ENCODE peak calls at places on chromosomes 12 and 14, in five cellular contexts. H, T, I, J and Q are unnamed samples.

GRCh38 chr12:55935742-55936151 is 4.8 kb downstream of the DGKA start:
- DNase-seq in T (no peak), I (no peak), H (peak), J (peak), Q (peak)

GRCh38 chr12:117897379-117898161 is 71.2 kb downstream of the KSR2 start:
- DNase-seq in J (no peak), T (no peak), H (no peak), I (no peak), Q (no peak)

GRCh38 chr14:105087308-105087962 is 22.2 kb upstream of the GPR132 start:
- DNase-seq in H (no peak), T (peak), J (peak), I (peak), Q (peak)

GRCh38 chr14:32307881-32308582 is 21.1 kb upstream of the AKAP6 start:
- DNase-seq in I (peak), H (no peak), T (peak), J (no peak), Q (no peak)

GRCh38 chr14:26597136-26598080 is at the start of gene NOVA1:
- DNase-seq in J (peak), T (no peak), I (peak), H (peak), Q (peak)

GRCh38 chr14:49975286-49975685 is 82.4 kb downstream of the ARF6 start:
- DNase-seq in T (no peak), I (no peak), J (peak), H (no peak), Q (no peak)

GRCh38 chr12:15044461-15044860 is 71.6 kb downstream of the PDE6H start:
- DNase-seq in J (peak), I (no peak), T (no peak), H (no peak), Q (no peak)

GRCh38 chr12:48454675-48455074 is 17.7 kb upstream of the ANP32D start:
- DNase-seq in T (no peak), H (no peak), J (no peak), I (no peak), Q (no peak)

GRCh38 chr12:11746940-11747716 is 97.7 kb downstream of the ETV6 start:
- DNase-seq in H (no peak), I (no peak), T (no peak), J (no peak), Q (no peak)

GRCh38 chr12:11753151-11753501 is 103.7 kb downstream of the ETV6 start:
- DNase-seq in J (no peak), T (no peak), I (no peak), H (no peak), Q (no peak)

GRCh38 chr12:11752403-11753150 is 103.1 kb downstream of the ETV6 start:
- DNase-seq in J (no peak), I (no peak), T (no peak), H (no peak), Q (no peak)

GRCh38 chr12:11747969-11748368 is 98.5 kb downstream of the ETV6 start:
- DNase-seq in J (no peak), H (no peak), T (no peak), I (no peak), Q (no peak)

GRCh38 chr12:11749943-11750690 is 100.6 kb downstream of the ETV6 start:
- DNase-seq in J (no peak), I (no peak), H (no peak), T (no peak), Q (no peak)
- TF ChIP-seq POLR2A in J (no peak), I (no peak), H (no peak), T (no peak), Q (no peak)

GRCh38 chr12:24846689-24847088 is 102.2 kb downstream of the BCAT1 start:
- DNase-seq in T (no peak), I (no peak), J (no peak), H (no peak), Q (no peak)
- TF ChIP-seq CTCF in T (no peak), I (no peak), J (no peak), H (no peak), Q (no peak)

GRCh38 chr12:233615-233968 is 19.6 kb upstream of the SLC6A12 start:
- DNase-seq in I (no peak), T (no peak), J (no peak), H (peak), Q (no peak)

GRCh38 chr12:236445-236844 is 22.5 kb upstream of the SLC6A12 start:
- DNase-seq in J (peak), H (no peak), I (no peak), T (no peak), Q (no peak)

GRCh38 chr12:237026-237815 is 23.3 kb upstream of the SLC6A12 start:
- DNase-seq in I (peak), T (no peak), H (no peak), J (peak), Q (no peak)

GRCh38 chr12:232731-233614 is 19.0 kb upstream of the SLC6A12 start:
- DNase-seq in H (peak), T (no peak), J (no peak), I (no peak), Q (no peak)

DNA sequence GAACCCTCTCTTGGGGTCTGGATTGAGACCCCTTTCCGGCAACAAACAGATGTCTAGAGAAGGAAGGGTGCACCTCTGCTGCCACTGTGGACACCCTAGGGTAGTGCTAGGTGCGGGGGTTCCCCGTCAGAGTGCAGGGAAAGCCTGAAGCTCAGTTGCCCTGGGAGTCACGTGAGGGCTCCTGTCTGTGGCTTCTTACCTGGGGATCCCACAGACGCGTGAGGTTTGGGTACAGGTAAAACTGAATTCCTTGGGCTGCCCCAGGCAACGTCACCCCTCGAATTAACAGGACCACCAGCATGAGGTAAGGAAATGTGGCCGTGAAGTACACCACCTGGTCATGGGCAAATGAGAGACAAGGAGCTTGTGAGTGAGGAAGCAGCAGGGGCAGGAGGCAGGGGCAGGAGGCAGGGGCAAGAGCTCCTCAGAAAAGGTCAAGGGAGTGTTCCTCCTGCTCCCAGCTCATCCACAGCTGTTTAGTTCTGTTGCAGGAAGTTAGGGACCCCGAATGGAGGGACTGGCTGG is 21.0 kb upstream of the SLC6A12 start:
- DNase-seq in T (no peak), J (peak), H (no peak), I (no peak), Q (no peak)
- TF ChIP-seq POLR2A in T (no peak), J (no peak), H (no peak), I (no peak), Q (no peak)

DNA sequence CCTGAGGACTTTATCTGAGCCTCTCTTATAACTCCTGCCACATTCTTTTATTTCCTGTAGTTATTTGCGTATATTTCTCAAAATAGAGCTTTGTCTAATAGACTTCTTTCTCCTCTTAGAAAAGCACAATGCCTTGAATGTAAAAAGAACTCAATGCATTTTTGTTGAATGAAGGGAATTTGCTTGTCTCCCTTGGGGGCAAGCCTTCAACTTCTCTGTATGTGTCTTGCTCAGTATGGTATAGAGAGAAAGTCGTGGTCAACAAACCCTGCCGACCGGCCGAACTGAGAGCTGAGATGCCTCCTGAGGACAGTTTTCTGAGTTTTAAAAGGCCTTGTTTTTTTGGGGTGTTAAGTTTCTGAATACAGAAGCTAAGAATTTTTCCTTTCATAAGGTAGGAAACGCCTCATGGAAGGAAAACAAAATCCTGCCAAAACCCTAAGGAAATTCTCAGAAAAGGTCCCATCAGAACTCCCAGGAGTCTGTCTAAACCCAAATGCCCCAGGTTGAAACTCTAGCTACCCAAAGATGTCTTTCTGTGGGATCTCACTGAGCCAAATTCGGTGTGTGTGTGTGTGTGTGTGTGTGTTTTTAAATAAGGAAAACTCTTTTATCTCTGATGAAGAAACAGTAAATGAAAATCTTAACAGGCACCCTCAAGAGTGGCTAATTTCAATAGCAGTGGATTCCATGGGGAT is 136.6 kb downstream of the C12orf75 start:
- DNase-seq in T (no peak), I (no peak), H (no peak), J (no peak), Q (no peak)
- TF ChIP-seq CTCF in T (no peak), I (no peak), H (no peak), J (no peak), Q (no peak)

DNA sequence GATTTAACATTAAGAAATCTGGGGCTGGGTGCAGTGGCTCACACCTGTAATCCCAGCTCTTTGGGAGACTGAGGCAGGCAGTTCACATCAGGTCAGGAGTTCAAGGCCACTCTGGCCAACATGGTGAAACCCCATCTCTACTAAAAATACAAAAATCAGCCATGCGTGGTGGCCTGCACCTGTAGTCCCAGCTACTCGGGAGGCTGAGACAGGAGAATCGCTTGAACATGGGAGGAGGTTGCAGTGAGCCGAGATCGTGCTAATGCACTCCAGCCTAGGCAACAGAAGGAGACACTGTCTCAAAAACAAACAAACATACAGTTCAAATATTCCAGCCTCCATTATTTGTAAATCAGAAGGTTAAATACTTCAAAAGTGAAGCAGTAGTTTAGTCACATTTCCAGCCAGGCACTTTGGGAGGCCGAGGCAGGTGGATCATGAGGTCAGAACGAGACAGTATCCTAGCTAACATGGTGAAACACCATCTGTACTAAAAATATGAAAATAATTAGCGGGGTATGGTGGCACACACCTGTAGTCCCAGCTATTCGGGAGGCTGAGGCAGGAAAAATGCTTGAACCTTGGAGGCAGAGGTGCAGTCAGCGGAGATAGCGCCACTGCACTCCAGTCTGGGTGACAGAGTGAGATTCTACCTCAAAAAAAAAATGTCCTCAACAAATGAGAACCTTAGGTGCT is 30.3 kb downstream of the HNRNPC start:
- DNase-seq in J (no peak), I (no peak), H (no peak), T (no peak), Q (no peak)
- TF ChIP-seq POLR2A in J (no peak), I (no peak), H (no peak), T (no peak), Q (no peak)